ENCODE peak calls at places on chromosomes 4 and X, in five cellular contexts. One of them, this sample, is unnamed.

GRCh38 chr4:80072607-80073361 is at the start of gene ANTXR2:
- DNase-seq in aorta: peak
- DNase-seq in HFF-Myc: peak
- DNase-seq in HepG2: peak
- DNase-seq in astrocyte of the spinal cord: peak
- DNase-seq in this sample: peak

GRCh38 chr4:40205259-40206198 is 8.7 kb downstream of the RHOH start:
- DNase-seq in HFF-Myc: no peak
- DNase-seq in aorta: no peak
- DNase-seq in astrocyte of the spinal cord: no peak
- DNase-seq in HepG2: no peak
- DNase-seq in this sample: no peak

GRCh38 chrX:107857815-107858214 is 32.1 kb downstream of the MID2 start:
- DNase-seq in astrocyte of the spinal cord: no peak
- DNase-seq in HepG2: no peak
- DNase-seq in HFF-Myc: no peak
- DNase-seq in aorta: no peak
- DNase-seq in this sample: no peak

GRCh38 chr4:177033632-177034031 is 240.9 kb upstream of the VEGFC start:
- DNase-seq in HepG2: no peak
- DNase-seq in aorta: no peak
- DNase-seq in astrocyte of the spinal cord: no peak
- DNase-seq in HFF-Myc: no peak
- DNase-seq in this sample: no peak

GRCh38 chr4:99722662-99723061 is 65.0 kb upstream of the C4orf54 start:
- DNase-seq in HepG2: no peak
- DNase-seq in aorta: no peak
- DNase-seq in HFF-Myc: no peak
- DNase-seq in astrocyte of the spinal cord: no peak
- DNase-seq in this sample: no peak

GRCh38 chrX:71637253-71637618 is 18.9 kb upstream of the CXCR3 start:
- DNase-seq in HFF-Myc: no peak
- DNase-seq in astrocyte of the spinal cord: no peak
- DNase-seq in aorta: no peak
- DNase-seq in HepG2: no peak
- DNase-seq in this sample: no peak

GRCh38 chr4:102610476-102610875 is 109.3 kb downstream of the NFKB1 start:
- DNase-seq in HFF-Myc: no peak
- DNase-seq in aorta: no peak
- DNase-seq in HepG2: no peak
- DNase-seq in astrocyte of the spinal cord: no peak
- DNase-seq in this sample: no peak

GRCh38 chr4:108047199-108047598 is 57.5 kb downstream of the HADH start:
- DNase-seq in HepG2: no peak
- DNase-seq in HFF-Myc: no peak
- DNase-seq in astrocyte of the spinal cord: no peak
- DNase-seq in aorta: no peak
- DNase-seq in this sample: no peak

DNA sequence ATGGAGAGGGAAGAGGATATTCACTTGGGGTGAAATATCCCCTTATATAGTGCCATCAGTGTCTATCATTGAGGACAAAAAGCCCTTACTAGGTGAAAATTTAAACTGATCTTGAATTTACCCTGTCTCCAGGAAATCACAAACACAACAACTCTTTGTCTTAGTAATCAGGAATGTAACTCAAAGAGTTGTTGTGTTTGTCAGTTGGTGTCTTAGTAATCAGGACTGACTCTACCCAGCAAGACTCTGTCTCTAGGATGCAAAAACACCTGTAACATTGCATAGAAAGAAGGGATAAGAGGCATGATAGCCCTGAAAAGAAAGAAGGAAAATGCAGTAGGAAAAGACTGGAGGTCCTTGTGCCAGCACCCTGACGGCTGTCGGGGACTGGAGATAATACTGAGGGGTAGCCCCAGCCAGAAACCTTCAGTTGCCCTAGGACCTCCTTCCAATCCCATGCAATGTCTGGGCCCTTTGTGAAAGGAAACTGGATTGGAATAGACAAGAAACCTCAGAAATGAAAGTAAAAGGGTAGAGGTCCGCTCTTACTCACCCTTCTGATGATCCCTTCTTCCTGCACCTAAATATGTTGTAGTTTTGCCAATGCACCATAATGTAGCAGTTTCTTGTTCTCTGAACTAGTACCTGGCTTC is 45.3 kb downstream of the HMGB2 start:
- DNase-seq in HFF-Myc: no peak
- DNase-seq in aorta: no peak
- DNase-seq in astrocyte of the spinal cord: no peak
- DNase-seq in HepG2: no peak
- DNase-seq in this sample: no peak
- H3K4me3 ChIP-seq in HFF-Myc: no peak
- H3K4me3 ChIP-seq in aorta: no peak
- H3K4me3 ChIP-seq in astrocyte of the spinal cord: no peak
- H3K4me3 ChIP-seq in HepG2: no peak
- H3K4me3 ChIP-seq in this sample: no peak

GRCh38 chr4:91502365-91502764 is 801.4 kb upstream of the GRID2 start:
- DNase-seq in HepG2: peak
- DNase-seq in HFF-Myc: no peak
- DNase-seq in astrocyte of the spinal cord: peak
- DNase-seq in aorta: no peak
- DNase-seq in this sample: no peak
- H3K4me3 ChIP-seq in HepG2: no peak
- H3K4me3 ChIP-seq in HFF-Myc: no peak
- H3K4me3 ChIP-seq in astrocyte of the spinal cord: no peak
- H3K4me3 ChIP-seq in aorta: no peak
- H3K4me3 ChIP-seq in this sample: no peak

DNA sequence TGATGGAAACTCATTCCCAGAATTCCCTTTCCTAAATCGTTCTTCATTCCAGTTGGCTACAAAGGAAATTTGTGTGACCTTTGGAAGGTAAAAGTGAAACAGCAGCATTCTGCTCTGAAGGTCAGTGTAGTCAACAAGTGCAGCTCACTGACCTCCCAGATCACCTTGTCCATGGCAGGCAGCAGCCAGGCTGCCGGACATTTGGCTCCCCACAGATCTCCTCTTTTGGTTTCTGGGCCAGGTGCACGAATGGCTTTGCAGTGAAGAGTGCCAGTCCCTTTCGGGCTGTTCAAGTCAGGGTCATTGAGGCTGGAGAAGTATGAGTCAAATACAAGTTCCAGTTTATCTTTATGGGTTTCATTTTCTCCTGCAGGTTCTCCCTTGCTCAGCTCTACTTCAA is 14.3 kb downstream of the GPRIN3 start:
- DNase-seq in HepG2: no peak
- DNase-seq in aorta: no peak
- DNase-seq in astrocyte of the spinal cord: no peak
- DNase-seq in HFF-Myc: no peak
- DNase-seq in this sample: no peak
- H3K4me3 ChIP-seq in HepG2: no peak
- H3K4me3 ChIP-seq in aorta: no peak
- H3K4me3 ChIP-seq in astrocyte of the spinal cord: no peak
- H3K4me3 ChIP-seq in HFF-Myc: no peak
- H3K4me3 ChIP-seq in this sample: no peak

GRCh38 chr4:77465271-77465670 is 140.3 kb upstream of the CXCL13 start:
- DNase-seq in aorta: no peak
- DNase-seq in HFF-Myc: no peak
- DNase-seq in HepG2: no peak
- DNase-seq in astrocyte of the spinal cord: peak
- DNase-seq in this sample: no peak

GRCh38 chr4:77471821-77472495 is 133.7 kb upstream of the CXCL13 start:
- DNase-seq in HepG2: no peak
- DNase-seq in HFF-Myc: no peak
- DNase-seq in astrocyte of the spinal cord: no peak
- DNase-seq in aorta: no peak
- DNase-seq in this sample: no peak

GRCh38 chr4:77466430-77466829 is 139.2 kb upstream of the CXCL13 start:
- DNase-seq in astrocyte of the spinal cord: no peak
- DNase-seq in HFF-Myc: no peak
- DNase-seq in aorta: no peak
- DNase-seq in HepG2: no peak
- DNase-seq in this sample: no peak
- H3K4me3 ChIP-seq in astrocyte of the spinal cord: no peak
- H3K4me3 ChIP-seq in HFF-Myc: no peak
- H3K4me3 ChIP-seq in aorta: no peak
- H3K4me3 ChIP-seq in HepG2: no peak
- H3K4me3 ChIP-seq in this sample: no peak

DNA sequence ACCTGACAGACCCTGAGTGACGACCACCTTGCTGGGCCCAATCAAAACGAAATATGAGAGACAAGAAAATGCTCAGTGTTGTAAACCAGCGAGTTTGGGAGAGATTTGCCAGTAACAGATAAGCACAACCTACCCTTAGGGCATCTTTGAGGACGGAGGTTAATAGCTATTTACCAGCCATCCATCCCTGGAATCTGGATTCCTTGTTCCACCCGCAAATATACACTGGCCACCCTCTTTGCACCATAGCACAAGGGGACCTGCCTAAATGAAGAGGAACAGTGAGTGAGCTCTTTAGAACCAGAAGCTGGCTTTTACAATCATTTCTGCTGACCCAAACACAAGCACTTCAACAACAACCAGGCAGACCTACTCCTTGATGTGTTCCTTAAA is 725 bp downstream of the MPP1 start:
- DNase-seq in aorta: no peak
- DNase-seq in HepG2: no peak
- DNase-seq in HFF-Myc: no peak
- DNase-seq in astrocyte of the spinal cord: no peak
- DNase-seq in this sample: no peak
- H3K4me3 ChIP-seq in aorta: peak
- H3K4me3 ChIP-seq in HepG2: peak
- H3K4me3 ChIP-seq in HFF-Myc: peak
- H3K4me3 ChIP-seq in astrocyte of the spinal cord: peak
- H3K4me3 ChIP-seq in this sample: peak

GRCh38 chrX:133600536-133600935 is 185.2 kb upstream of the GPC4 start:
- DNase-seq in astrocyte of the spinal cord: no peak
- DNase-seq in aorta: no peak
- DNase-seq in HepG2: no peak
- DNase-seq in HFF-Myc: no peak
- DNase-seq in this sample: no peak
- H3K4me3 ChIP-seq in astrocyte of the spinal cord: no peak
- H3K4me3 ChIP-seq in aorta: no peak
- H3K4me3 ChIP-seq in HepG2: no peak
- H3K4me3 ChIP-seq in HFF-Myc: no peak
- H3K4me3 ChIP-seq in this sample: no peak

DNA sequence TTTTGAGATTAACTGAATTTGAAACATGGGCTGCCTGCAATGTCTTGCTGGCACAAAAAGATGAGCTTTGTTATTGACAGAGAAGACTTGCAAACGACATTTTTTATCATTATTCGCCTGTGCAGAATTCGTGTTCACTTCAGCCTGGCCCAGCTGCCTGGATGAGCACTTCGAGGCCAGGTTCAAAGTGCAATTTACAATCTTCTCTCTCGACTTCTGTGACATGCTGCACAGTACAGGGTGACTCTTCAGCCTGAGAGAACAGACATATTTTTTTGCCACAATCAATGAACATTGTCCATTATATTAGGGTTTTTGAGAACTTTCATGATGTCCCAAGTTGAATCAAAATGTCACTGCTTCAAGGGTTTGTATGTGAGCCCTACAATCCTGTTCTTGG is 616.5 kb downstream of the SMARCA1 start:
- DNase-seq in aorta: no peak
- DNase-seq in HepG2: peak
- DNase-seq in HFF-Myc: no peak
- DNase-seq in astrocyte of the spinal cord: no peak
- DNase-seq in this sample: no peak
- H3K4me3 ChIP-seq in aorta: no peak
- H3K4me3 ChIP-seq in HepG2: no peak
- H3K4me3 ChIP-seq in HFF-Myc: no peak
- H3K4me3 ChIP-seq in astrocyte of the spinal cord: no peak
- H3K4me3 ChIP-seq in this sample: no peak

GRCh38 chr4:81635128-81635527 is 163.4 kb upstream of the RASGEF1B start:
- DNase-seq in HepG2: no peak
- DNase-seq in HFF-Myc: no peak
- DNase-seq in astrocyte of the spinal cord: no peak
- DNase-seq in aorta: no peak
- DNase-seq in this sample: no peak
- H3K4me3 ChIP-seq in HepG2: no peak
- H3K4me3 ChIP-seq in HFF-Myc: no peak
- H3K4me3 ChIP-seq in astrocyte of the spinal cord: no peak
- H3K4me3 ChIP-seq in aorta: no peak
- H3K4me3 ChIP-seq in this sample: no peak

This sample was measured in SJSA1.